ENCODE peak calls at places on chromosomes 4 and X, in five cellular contexts. G, M, V, L and B are unnamed samples.

GRCh38 chr4:6761540-6762243 is 20.8 kb upstream of the KIAA0232 start:
- DNase-seq in M (no peak), G (no peak), V (no peak), L (no peak), B (no peak)

GRCh38 chr4:31538877-31539276 is 818.7 kb downstream of the PCDH7 start:
- DNase-seq in V (no peak), G (no peak), L (no peak), M (no peak), B (no peak)

GRCh38 chrX:21996872-21997271 is 35.3 kb upstream of the PHEX start:
- DNase-seq in V (no peak), L (no peak), M (no peak), G (peak; percentile 17), B (no peak)

GRCh38 chr4:139176299-139177048 is 544 bp downstream of the ELF2 start:
- DNase-seq in L (peak; percentile 89), G (peak; percentile 83), M (peak; percentile 76), V (peak; percentile 43), B (no peak)

GRCh38 chrX:134236690-134237362 is at the start of gene CCDC160:
- DNase-seq in M (peak; percentile 31), V (peak; percentile 2), L (peak; percentile 83), G (peak; percentile 3), B (no peak)

GRCh38 chrX:39258331-39258730 is 457.1 kb downstream of the MID1IP1 start:
- DNase-seq in V (no peak), G (no peak), M (peak; percentile 5), L (no peak), B (no peak)

GRCh38 chr4:16764622-16765021 is 133.8 kb downstream of the LDB2 start:
- DNase-seq in L (peak; percentile 54), M (peak; percentile 8), G (peak; percentile 9), V (no peak), B (no peak)

GRCh38 chr4:166882221-166882620 is 352.1 kb downstream of the SPOCK3 start:
- DNase-seq in L (no peak), V (no peak), G (no peak), M (no peak), B (no peak)

GRCh38 chrX:6067600-6067999 is 161.1 kb downstream of the NLGN4X start:
- DNase-seq in G (no peak), M (no peak), L (no peak), V (no peak), B (no peak)

GRCh38 chr4:160836431-160836830 is 1327.4 kb downstream of the FSTL5 start:
- DNase-seq in G (no peak), M (no peak), L (no peak), V (no peak), B (no peak)

GRCh38 chr4:101086801-101087586 is 260.3 kb downstream of the PPP3CA start:
- DNase-seq in L (peak; percentile 50), V (no peak), G (peak; percentile 7), M (no peak), B (no peak)

GRCh38 chr4:28443786-28444412 is 1583.3 kb downstream of the STIM2 start:
- DNase-seq in V (no peak), L (no peak), M (no peak), G (no peak), B (no peak)

GRCh38 chr4:7379719-7380118 is 55.0 kb downstream of the PSAPL1 start:
- DNase-seq in V (no peak), M (no peak), L (no peak), G (no peak), B (no peak)

GRCh38 chr4:142091085-142091513 is 454.7 kb downstream of the IL15 start:
- DNase-seq in L (no peak), V (no peak), G (no peak), M (no peak), B (no peak)

GRCh38 chr4:24559889-24560288 is 24.5 kb downstream of the DHX15 start:
- DNase-seq in G (no peak), L (no peak), M (no peak), V (no peak), B (no peak)

GRCh38 chr4:179750374-179750773 is 2308.1 kb upstream of the AGA start:
- DNase-seq in M (no peak), G (no peak), L (no peak), V (no peak), B (no peak)

GRCh38 chr4:159267023-159267939 is 164.4 kb downstream of the RAPGEF2 start:
- DNase-seq in M (no peak), L (no peak), V (no peak), G (no peak), B (no peak)

GRCh38 chr4:155796031-155796430 is 37.2 kb downstream of the GUCY1B1 start:
- DNase-seq in M (no peak), V (peak; percentile 28), L (no peak), G (peak; percentile 15), B (no peak)

GRCh38 chr4:122728781-122729330 is 3.6 kb upstream of the BBS12 start:
- DNase-seq in G (no peak), M (no peak), V (no peak), L (no peak), B (no peak)

GRCh38 chr4:122731676-122732075 is 828 bp upstream of the BBS12 start:
- DNase-seq in M (no peak), G (no peak), L (no peak), V (no peak), B (no peak)

GRCh38 chr4:122733805-122734155 is 1.3 kb downstream of the BBS12 start:
- DNase-seq in M (no peak), G (no peak), L (no peak), V (no peak), B (no peak)

DNA sequence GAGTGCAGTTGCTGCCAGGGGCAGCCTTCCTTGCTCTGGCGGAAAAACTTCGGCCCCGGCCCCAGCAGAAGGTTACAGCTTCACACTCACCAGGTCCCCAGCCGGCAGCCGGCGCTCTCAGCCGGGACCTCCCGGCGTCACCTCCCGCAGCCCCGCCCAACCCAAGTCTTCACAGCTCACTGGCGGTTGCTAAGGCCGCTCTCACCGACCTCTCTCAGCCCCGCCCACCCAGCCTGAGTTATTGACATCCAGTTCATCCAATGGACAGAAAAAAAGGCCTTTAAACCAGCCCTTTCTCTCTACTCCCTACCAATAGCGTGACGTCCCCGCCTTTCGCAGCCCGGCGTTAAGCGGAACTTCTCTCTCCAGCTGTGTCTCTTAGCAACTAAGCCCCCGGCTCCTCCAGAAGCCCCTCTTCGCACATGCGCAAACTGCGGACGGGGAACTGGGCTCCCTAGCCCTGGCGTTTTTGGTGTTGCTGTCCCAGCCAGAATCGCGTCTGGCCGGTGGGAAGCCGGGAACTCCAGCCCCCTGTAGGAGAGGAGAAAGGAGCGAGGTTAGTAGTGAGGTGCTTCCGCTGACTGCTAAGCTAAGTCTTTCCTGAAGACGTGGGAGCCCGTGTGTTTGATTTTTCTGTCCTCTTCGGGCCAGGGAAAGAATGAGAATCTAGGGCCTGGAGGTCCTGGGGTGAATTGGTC is at the start of gene BBS12:
- DNase-seq in G (peak; percentile 98), V (peak; percentile 98), M (peak; percentile 95), L (peak; percentile 99), B (peak; percentile 97)
- TF ChIP-seq POLR2AphosphoS5 in G (no peak), V (peak; percentile 73), M (no peak), L (peak; percentile 55), B (no peak)

DNA sequence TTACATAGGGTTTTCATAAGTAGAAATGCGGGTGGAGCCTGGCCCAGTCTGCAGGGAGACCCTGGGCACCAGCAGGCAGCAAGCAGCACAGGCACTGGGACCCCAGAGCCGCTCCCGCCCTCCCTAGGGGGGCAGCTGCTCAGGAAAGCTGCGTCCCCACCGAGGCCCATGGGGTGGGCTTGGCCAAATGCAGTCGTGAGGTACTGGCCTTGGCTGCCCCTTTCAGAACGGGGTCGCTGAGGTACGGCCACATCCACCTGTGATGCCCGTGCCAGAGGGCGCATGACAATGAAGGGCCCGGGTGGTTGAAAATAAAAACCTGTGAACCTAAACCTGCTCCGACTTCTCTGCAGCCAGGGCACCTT is 16.7 kb downstream of the TMEM175 start:
- DNase-seq in L (no peak), M (no peak), G (no peak), V (no peak), B (no peak)
- TF ChIP-seq SP1 in L (no peak), M (no peak), G (no peak), V (no peak), B (no peak)

DNA sequence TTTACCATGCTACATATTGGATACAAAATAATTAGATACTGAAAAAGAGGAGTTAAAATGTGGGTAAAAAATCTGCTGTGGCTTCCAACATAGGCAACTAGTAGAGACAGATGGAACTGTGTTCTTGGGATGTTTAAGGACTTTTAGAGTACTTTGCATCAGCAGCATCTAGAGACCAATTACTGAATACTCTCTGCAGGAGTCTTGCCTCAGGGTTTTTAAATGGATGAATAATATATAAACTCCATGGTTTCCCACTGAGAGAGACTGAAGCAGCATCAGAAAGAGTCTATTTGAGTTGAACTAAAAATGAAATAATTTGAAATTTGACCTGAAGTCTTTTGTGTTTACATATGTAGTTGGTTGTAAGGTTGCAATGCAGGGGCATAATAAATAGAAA is 676.7 kb downstream of the GALNTL6 start:
- DNase-seq in M (no peak), L (no peak), V (no peak), G (no peak), B (no peak)
- TF ChIP-seq POLR2AphosphoS5 in M (no peak), L (no peak), V (no peak), G (no peak), B (no peak)

GRCh38 chrX:105567046-105567445 is 255.3 kb upstream of the NRK start:
- DNase-seq in M (no peak), L (no peak), G (no peak), V (no peak), B (no peak)

DNA sequence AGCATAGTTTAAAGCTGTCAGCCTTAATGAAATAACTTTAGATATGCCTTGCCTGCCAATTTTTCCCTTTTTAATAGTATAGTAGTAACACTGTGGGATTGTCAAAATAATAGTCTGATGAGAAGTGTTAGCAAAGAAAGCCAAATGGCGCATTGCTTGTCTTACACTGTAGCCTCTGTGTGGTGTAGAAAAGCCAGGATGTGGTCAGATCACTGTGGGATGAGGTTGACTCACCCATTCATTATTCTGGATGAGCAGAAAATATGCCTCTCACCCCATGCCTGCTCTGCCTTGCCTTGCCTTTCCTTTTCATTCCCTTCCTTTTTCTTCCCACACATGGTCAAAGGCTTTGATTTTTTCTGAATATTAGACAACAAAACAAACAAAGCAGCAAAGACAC is 257.8 kb upstream of the NRK start:
- DNase-seq in V (no peak), L (no peak), M (no peak), G (no peak), B (no peak)
- TF ChIP-seq SP1 in V (no peak), L (no peak), M (no peak), G (no peak), B (no peak)

GRCh38 chr4:177246636-177247584 is 62.8 kb upstream of the NEIL3 start:
- DNase-seq in M (no peak), G (no peak), V (no peak), L (no peak), B (no peak)

GRCh38 chr4:177251237-177251636 is 58.4 kb upstream of the NEIL3 start:
- DNase-seq in M (no peak), G (no peak), V (no peak), L (no peak), B (no peak)

GRCh38 chr4:177255359-177255758 is 54.3 kb upstream of the NEIL3 start:
- DNase-seq in L (no peak), M (no peak), V (no peak), G (no peak), B (no peak)

DNA sequence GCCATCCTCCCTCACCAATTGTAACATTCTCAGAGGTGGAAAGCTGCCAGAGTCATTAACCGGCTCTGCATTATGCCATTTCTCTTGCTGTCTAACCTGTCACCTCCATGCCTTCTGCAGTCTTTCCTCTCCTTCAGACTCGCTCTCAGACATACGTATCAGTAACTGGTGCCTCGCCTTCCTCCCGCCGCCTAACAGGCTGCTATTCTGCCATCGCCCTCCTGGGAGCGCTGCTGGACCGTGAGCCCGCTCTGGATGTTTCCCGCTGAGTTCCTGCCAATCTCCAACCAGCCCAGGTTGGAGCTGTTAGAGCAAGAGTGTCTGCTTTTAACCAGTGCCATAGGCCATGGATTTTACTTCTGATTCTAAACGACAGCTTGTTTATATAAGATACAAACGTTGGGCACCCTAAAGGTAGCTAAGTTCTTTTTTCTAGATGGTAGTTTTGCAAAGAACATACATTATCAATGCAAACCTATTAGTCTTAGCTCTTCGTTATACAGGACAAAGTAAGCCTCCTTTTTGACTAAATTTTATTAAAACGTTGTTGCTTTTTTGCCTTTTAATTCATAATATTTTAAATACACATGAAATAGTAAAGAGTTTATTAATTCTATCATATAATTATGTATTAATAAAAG is 59.5 kb upstream of the NEIL3 start:
- DNase-seq in V (peak; percentile 59), L (peak; percentile 92), M (peak; percentile 65), G (peak; percentile 24), B (no peak)
- TF ChIP-seq POLR2AphosphoS5 in V (no peak), L (no peak), M (no peak), G (no peak), B (no peak)